ENCODE peak calls at places on chromosomes 12 and 14, in nine cellular contexts. B is body of pancreas; Y is pancreas; J is CD8-positive, alpha-beta memory T cell; R is fibroblast of lung; O is GM23338; D is mammary epithelial cell; X is ovary; A is upper lobe of right lung. V is an unnamed sample.

GRCh38 chr12:20196767-20197166 is 171.6 kb upstream of the PDE3A start:
- DNase-seq in R (no peak), J (no peak), B (no peak), X (no peak), Y (no peak), D (no peak), A (no peak), O (no peak), V (no peak)

GRCh38 chr12:68557011-68557715 is 53.5 kb upstream of the RAP1B start:
- DNase-seq in J (no peak), X (no peak), D (peak; percentile 52), Y (no peak), B (no peak), R (peak; percentile 73), O (no peak), A (no peak), V (no peak)

GRCh38 chr12:65427646-65428045 is 149.2 kb downstream of the MSRB3 start:
- DNase-seq in Y (no peak), B (no peak), A (no peak), O (no peak), D (no peak), R (no peak), X (no peak), J (no peak), V (no peak)

GRCh38 chr12:94263905-94264655 is 115.7 kb downstream of the PLXNC1 start:
- DNase-seq in J (no peak), R (no peak), A (peak; percentile 82), O (peak; percentile 87), X (no peak), Y (no peak), D (no peak), B (no peak), V (no peak)

GRCh38 chr12:124398578-124399227 is 103.8 kb downstream of the RFLNA start:
- DNase-seq in O (no peak), A (peak; percentile 73), J (no peak), B (peak; percentile 60), D (no peak), X (peak; percentile 83), Y (no peak), R (no peak), V (no peak)

GRCh38 chr12:41701943-41702601 is 442.6 kb downstream of the GXYLT1 start:
- DNase-seq in J (no peak), Y (no peak), X (no peak), O (no peak), A (no peak), R (no peak), D (no peak), B (no peak), V (no peak)

GRCh38 chr12:59708059-59708458 is 112.2 kb downstream of the SLC16A7 start:
- DNase-seq in O (no peak), X (no peak), D (peak; percentile 67), B (no peak), J (no peak), R (peak; percentile 59), Y (no peak), A (no peak), V (no peak)

GRCh38 chr12:60539592-60539991 is 943.8 kb downstream of the SLC16A7 start:
- DNase-seq in Y (no peak), R (peak; percentile 67), J (no peak), D (no peak), X (no peak), O (no peak), B (no peak), A (no peak), V (no peak)

GRCh38 chr12:59031313-59031712 is 111.0 kb upstream of the LRIG3 start:
- DNase-seq in X (no peak), D (no peak), J (no peak), Y (no peak), B (no peak), A (no peak), O (no peak), R (no peak), V (no peak)

GRCh38 chr14:90517431-90517841 is 120.6 kb downstream of the CALM1 start:
- DNase-seq in B (peak; percentile 46), X (no peak), J (no peak), O (no peak), D (no peak), Y (no peak), A (no peak), R (no peak), V (no peak)

GRCh38 chr14:96754162-96754844 is 42.9 kb upstream of the VRK1 start:
- DNase-seq in J (no peak), X (no peak), A (no peak), O (no peak), B (no peak), D (peak; percentile 24), R (no peak), Y (no peak), V (no peak)

GRCh38 chr12:530308-530707 is 70.6 kb downstream of the B4GALNT3 start:
- DNase-seq in O (no peak), D (peak; percentile 87), R (no peak), A (no peak), Y (no peak), B (no peak), J (no peak), X (no peak), V (peak; percentile 11)

GRCh38 chr14:69613312-69614073 is 2.1 kb downstream of the SUSD6 start:
- DNase-seq in D (no peak), B (no peak), A (no peak), X (no peak), J (no peak), Y (no peak), R (no peak), O (no peak), V (no peak)
- H3K27ac ChIP-seq in D (peak overlapping the region; percentile 93), B (peak overlapping the region; percentile 99), A (peak overlapping the region; percentile 94), X (peak overlapping the region; percentile 93), J (peak overlapping the region; percentile 66), Y (peak overlapping the region; percentile 3), R (no peak overlapping the region), O (no peak overlapping the region), V (peak overlapping the region; percentile 92)

GRCh38 chr12:16094437-16094836 is 183.0 kb downstream of the SLC15A5 start:
- DNase-seq in D (no peak), B (no peak), R (no peak), Y (no peak), J (no peak), X (no peak), O (no peak), A (no peak), V (no peak)
- H3K4me1 ChIP-seq in D (no peaks in the 10 kb centered on the region), B (no peaks in the 10 kb centered on the region), R (no peaks in the 10 kb centered on the region), Y (no peaks in the 10 kb centered on the region), J (no peaks in the 10 kb centered on the region), X (no peaks in the 10 kb centered on the region), O (no peaks in the 10 kb centered on the region), A (peaks cover 6% of the 10 kb centered on the region), V (no peaks in the 10 kb centered on the region)

GRCh38 chr12:92898755-92899154 is 30.3 kb downstream of the EEA1 start:
- DNase-seq in O (no peak), D (peak; percentile 56), X (no peak), B (no peak), Y (no peak), J (no peak), R (no peak), A (no peak), V (no peak)

GRCh38 chr12:92905258-92905810 is 23.8 kb downstream of the EEA1 start:
- DNase-seq in R (no peak), B (no peak), X (no peak), Y (no peak), J (peak; percentile 28), A (no peak), O (no peak), D (no peak), V (no peak)

GRCh38 chr12:92897844-92898243 is 31.3 kb downstream of the EEA1 start:
- DNase-seq in A (no peak), O (no peak), D (no peak), Y (no peak), X (no peak), J (no peak), R (no peak), B (no peak), V (no peak)

GRCh38 chr12:92899388-92900001 is 29.6 kb downstream of the EEA1 start:
- DNase-seq in D (peak; percentile 95), X (peak; percentile 73), J (no peak), A (no peak), B (peak; percentile 38), O (peak; percentile 34), Y (peak; percentile 42), R (peak; percentile 98), V (peak; percentile 78)
- H3K4me3 ChIP-seq in D (peak overlapping the region; percentile 23), X (no peak overlapping the region), J (no peak overlapping the region), A (no peak overlapping the region), B (no peak overlapping the region), O (no peak overlapping the region), Y (no peak overlapping the region), R (peak overlapping the region; percentile 20), V (no peak overlapping the region)

GRCh38 chr14:23071244-23071974 is 14.1 kb upstream of the CDH24 start:
- DNase-seq in B (peak; percentile 87), J (peak; percentile 70), A (peak; percentile 90), O (peak; percentile 95), R (peak; percentile 95), X (peak; percentile 84), Y (peak; percentile 83), D (peak; percentile 82), V (peak; percentile 94)

GRCh38 chr14:23068792-23069412 is 11.6 kb upstream of the CDH24 start:
- DNase-seq in Y (peak; percentile 90), R (peak; percentile 95), J (peak; percentile 77), A (no peak), X (peak; percentile 78), D (peak; percentile 83), B (peak; percentile 85), O (peak; percentile 96), V (peak; percentile 67)

GRCh38 chr14:23070262-23071129 is 13.2 kb upstream of the CDH24 start:
- DNase-seq in X (no peak), O (no peak), Y (peak; percentile 11), A (no peak), R (no peak), D (no peak), B (no peak), J (no peak), V (no peak)

GRCh38 chr14:23067847-23068791 is 10.8 kb upstream of the CDH24 start:
- DNase-seq in A (no peak), D (no peak), J (no peak), B (no peak), X (peak; percentile 40), R (no peak), Y (peak; percentile 30), O (no peak), V (peak; percentile 52)

GRCh38 chr14:23069413-23069806 is 12.1 kb upstream of the CDH24 start:
- DNase-seq in B (no peak), D (no peak), R (no peak), O (no peak), X (peak; percentile 36), J (no peak), A (no peak), Y (no peak), V (no peak)
- H3K27ac ChIP-seq in B (peak overlapping the region; percentile 19), D (no peak overlapping the region), R (peak overlapping the region; percentile 24), O (peak overlapping the region; percentile 81), X (no peak overlapping the region), J (no peak overlapping the region), A (no peak overlapping the region), Y (no peak overlapping the region), V (no peak overlapping the region)

GRCh38 chr14:69665596-69665995 is 54.2 kb downstream of the SUSD6 start:
- DNase-seq in X (no peak), A (no peak), D (no peak), Y (no peak), B (no peak), J (no peak), R (no peak), O (no peak), V (no peak)
- H3K4me1 ChIP-seq in X (peaks cover 33% of the 10 kb centered on the region), A (peaks cover 94% of the 10 kb centered on the region), D (peaks cover 23% of the 10 kb centered on the region), Y (peaks cover 68% of the 10 kb centered on the region), B (peaks cover 74% of the 10 kb centered on the region), J (peaks cover 29% of the 10 kb centered on the region), R (peaks cover 13% of the 10 kb centered on the region), O (peaks cover 15% of the 10 kb centered on the region), V (peaks cover 30% of the 10 kb centered on the region)

V was measured in kidney.